ENCODE peak calls at places on chromosomes 1 and 21, in ten cellular contexts. Z is fibroblast of lung, Q is colonic mucosa, S is endothelial cell of umbilical vein, P is right lobe of liver, E is neural progenitor cell, T is sigmoid colon, M is A549, I is MM.1S, B is cardiac muscle cell. G is an unnamed sample.

GRCh38 chr1:153750026-153750995 is 22.5 kb downstream of the INTS3 start:
- DNase-seq in S (peak; percentile 32), M (no peak), Q (no peak), E (peak; percentile 68), Z (no peak), P (no peak), T (peak; percentile 77), I (no peak), B (peak; percentile 48), G (no peak)

GRCh38 chr21:40950970-40951369 is 104.0 kb upstream of the DSCAM start:
- DNase-seq in Z (no peak), E (no peak), I (no peak), B (no peak), Q (no peak), M (no peak), T (no peak), P (no peak), S (no peak), G (no peak)

GRCh38 chr1:98556521-98557158 is 104.9 kb upstream of the SNX7 start:
- DNase-seq in Z (peak; percentile 13), T (no peak), E (peak; percentile 31), S (peak; percentile 31), M (peak; percentile 1), Q (no peak), P (no peak), I (no peak), B (peak; percentile 36), G (no peak)

GRCh38 chr1:199123615-199124014 is 484.8 kb downstream of the PTPRC start:
- DNase-seq in B (peak; percentile 68), P (no peak), S (no peak), M (no peak), Q (no peak), E (no peak), T (no peak), I (no peak), Z (peak; percentile 94), G (no peak)

GRCh38 chr1:224727851-224728250 is 111.7 kb downstream of the CNIH3 start:
- DNase-seq in S (no peak), Z (peak; percentile 80), T (no peak), P (no peak), E (no peak), M (no peak), B (no peak), Q (no peak), I (no peak), G (no peak)

GRCh38 chr21:36235058-36235582 is 78.5 kb downstream of the DOP1B start:
- DNase-seq in Q (peak; percentile 28), I (no peak), M (no peak), Z (no peak), E (peak; percentile 41), B (peak; percentile 32), P (no peak), S (no peak), T (no peak), G (no peak)

GRCh38 chr1:222171005-222171404 is 376.9 kb downstream of the HHIPL2 start:
- DNase-seq in P (no peak), M (peak; percentile 17), Q (no peak), B (peak; percentile 66), I (peak; percentile 50), Z (peak; percentile 62), S (no peak), T (no peak), E (peak; percentile 58), G (no peak)

GRCh38 chr1:54353959-54354358 is 52.2 kb downstream of the SSBP3 start:
- DNase-seq in E (peak; percentile 47), Z (no peak), P (no peak), S (no peak), M (no peak), B (no peak), Q (no peak), T (no peak), I (no peak), G (no peak)

GRCh38 chr1:92399076-92399475 is 87.6 kb downstream of the GFI1 start:
- DNase-seq in P (no peak), B (peak; percentile 31), M (no peak), T (no peak), E (no peak), I (no peak), Q (no peak), Z (no peak), S (no peak), G (no peak)

GRCh38 chr1:230149751-230150584 is 82.9 kb downstream of the GALNT2 start:
- DNase-seq in P (no peak), S (no peak), Z (no peak), Q (no peak), E (no peak), I (peak; percentile 61), M (no peak), B (no peak), T (no peak), G (no peak)
- TF ChIP-seq CTCF in P (no peak), S (no peak), Z (no peak), Q (no peak), E (no peak), I (peak; percentile 27), M (no peak), B (no peak), T (no peak), G (no peak)

DNA sequence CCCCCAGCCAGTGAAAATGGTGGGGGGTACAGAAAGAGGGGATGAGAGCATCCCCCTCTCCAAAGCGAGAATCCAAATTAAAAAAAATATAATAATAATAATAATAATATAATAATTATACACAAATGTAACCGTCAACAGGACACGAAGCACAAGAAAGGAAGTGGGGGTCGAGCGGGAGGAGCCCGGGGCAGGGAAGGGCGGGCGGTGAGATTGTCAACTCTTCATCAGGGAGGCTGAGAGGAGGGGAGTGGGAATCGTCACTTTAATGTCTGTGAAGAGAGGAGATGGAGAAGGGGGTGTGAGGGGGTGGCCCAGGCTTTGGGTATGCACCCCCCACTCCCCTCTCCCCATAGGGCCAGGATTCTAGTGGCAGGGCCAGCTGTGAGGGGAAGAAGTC is 33.2 kb downstream of the MEF2D start:
- DNase-seq in B (no peak), S (no peak), M (no peak), E (no peak), Z (no peak), I (no peak), T (no peak), Q (no peak), P (no peak), G (no peak)
- H3K4me1 ChIP-seq in B (no peaks in the 10 kb centered on the region), S (peaks cover 12% of the 10 kb centered on the region), M (peaks cover 61% of the 10 kb centered on the region), E (no peaks in the 10 kb centered on the region), Z (peaks cover 19% of the 10 kb centered on the region), I (no peaks in the 10 kb centered on the region), T (peaks cover 62% of the 10 kb centered on the region), Q (peaks cover 20% of the 10 kb centered on the region), P (peaks cover 13% of the 10 kb centered on the region), G (peaks cover 38% of the 10 kb centered on the region)

GRCh38 chr1:108527837-108528236 is 32.1 kb upstream of the EEIG2 start:
- DNase-seq in S (no peak), Q (no peak), E (no peak), Z (no peak), B (no peak), M (no peak), P (no peak), T (no peak), I (no peak), G (no peak)
- TF ChIP-seq CTCF in S (no peak), Q (no peak), E (no peak), Z (no peak), B (no peak), M (no peak), P (no peak), T (no peak), I (no peak), G (no peak)

DNA sequence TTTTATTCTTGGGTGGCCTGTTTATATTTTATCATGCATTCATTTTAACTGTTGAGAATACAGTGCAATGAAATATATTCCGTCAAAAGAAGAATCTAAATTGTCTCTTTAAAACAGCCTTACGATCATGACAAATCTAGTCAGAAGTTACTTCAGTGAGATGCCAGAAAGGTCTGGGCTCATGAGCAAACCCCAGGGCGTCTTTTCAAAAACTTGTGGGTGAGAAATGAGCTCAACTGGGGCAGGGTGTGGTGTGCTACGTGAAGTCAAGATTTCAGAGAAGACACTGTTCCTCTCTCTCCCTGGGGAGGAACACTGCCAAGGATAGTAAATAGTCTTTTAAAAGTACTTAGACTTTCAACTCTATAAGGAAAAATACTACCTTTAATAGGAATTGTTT is 13.4 kb upstream of the UAP1 start:
- DNase-seq in E (no peak), M (no peak), S (no peak), Q (peak; percentile 23), T (peak; percentile 91), P (no peak), Z (peak; percentile 64), I (no peak), B (peak; percentile 16), G (no peak)
- H3K4me1 ChIP-seq in E (no peaks in the 10 kb centered on the region), M (no peaks in the 10 kb centered on the region), S (no peaks in the 10 kb centered on the region), Q (no peaks in the 10 kb centered on the region), T (peaks cover 9% of the 10 kb centered on the region), P (peaks cover 13% of the 10 kb centered on the region), Z (no peaks in the 10 kb centered on the region), I (no peaks in the 10 kb centered on the region), B (no peaks in the 10 kb centered on the region), G (no peaks in the 10 kb centered on the region)

GRCh38 chr1:3455630-3456448 is 1.4 kb downstream of the ARHGEF16 start:
- DNase-seq in Q (no peak), S (no peak), I (no peak), T (no peak), P (no peak), B (no peak), M (no peak), Z (no peak), E (no peak), G (peak; percentile 48)

GRCh38 chr1:3452866-3453175 is 1.6 kb upstream of the ARHGEF16 start:
- DNase-seq in Z (no peak), T (no peak), S (no peak), B (no peak), Q (no peak), P (no peak), E (no peak), M (no peak), I (no peak), G (no peak)

GRCh38 chr1:3453203-3453761 is 1.2 kb upstream of the ARHGEF16 start:
- DNase-seq in S (peak; percentile 56), Z (peak; percentile 33), I (peak; percentile 41), P (peak; percentile 83), M (peak; percentile 77), T (peak; percentile 78), Q (peak; percentile 88), B (peak; percentile 72), E (peak; percentile 86), G (peak; percentile 92)

GRCh38 chr1:3454811-3455618 is 550 bp downstream of the ARHGEF16 start:
- DNase-seq in E (peak; percentile 83), P (peak; percentile 74), Q (peak; percentile 68), M (no peak), B (no peak), T (no peak), I (no peak), S (no peak), Z (no peak), G (peak; percentile 83)

GRCh38 chr1:3453891-3454810 is at the start of gene ARHGEF16:
- DNase-seq in Z (peak; percentile 12), E (peak; percentile 91), P (peak; percentile 88), I (peak; percentile 23), B (peak; percentile 39), T (no peak), M (peak; percentile 51), S (peak; percentile 32), Q (peak; percentile 90), G (peak; percentile 93)
- TF ChIP-seq CTCF in Z (no peak), E (peak; percentile 58), P (peak; percentile 54), I (peak; percentile 23), B (peak; percentile 32), T (no peak), M (peak; percentile 37), S (peak; percentile 48), Q (peak; percentile 53), G (peak; percentile 35)

G was measured in left lung.